ENCODE peak calls at places on chromosomes 4 and X, in four cellular contexts. P is GM12878, N is HepG2, T is H1. E is an unnamed sample.

GRCh38 chr4:60042941-60043340 is 1157.2 kb upstream of the ADGRL3 start:
- DNase-seq in P (no peak), N (no peak), T (no peak), E (no peak)

GRCh38 chr4:122744229-122744628 is 11.7 kb downstream of the BBS12 start:
- DNase-seq in P (no peak), N (peak; percentile 51), T (no peak), E (no peak)

GRCh38 chr4:101707596-101707995 is 82.9 kb upstream of the BANK1 start:
- DNase-seq in P (no peak), N (no peak), T (no peak), E (no peak)

GRCh38 chr4:1625600-1626138 is 58.4 kb downstream of the FAM53A start:
- DNase-seq in P (no peak), N (no peak), T (no peak), E (no peak)

GRCh38 chr4:188086858-188087257 is 22.5 kb downstream of the TRIML2 start:
- DNase-seq in P (no peak), N (no peak), T (no peak), E (no peak)

GRCh38 chr4:148214529-148215166 is 227.6 kb downstream of the NR3C2 start:
- DNase-seq in P (no peak), N (no peak), T (no peak), E (no peak)

GRCh38 chr4:158758142-158758541 is 10.7 kb upstream of the FNIP2 start:
- DNase-seq in P (no peak), N (no peak), T (no peak), E (no peak)

GRCh38 chrX:69179380-69179911 is 14.2 kb upstream of the PJA1 start:
- DNase-seq in P (no peak), N (no peak), T (no peak), E (peak; percentile 55)

GRCh38 chrX:124211312-124211942 is 121.0 kb upstream of the TEX13D start:
- DNase-seq in P (no peak), N (peak; percentile 28), T (no peak), E (no peak)

GRCh38 chr4:116320859-116321258 is 764.5 kb downstream of the TRAM1L1 start:
- DNase-seq in P (no peak), N (no peak), T (no peak), E (no peak)

GRCh38 chr4:107392951-107393350 is 327.1 kb downstream of the PAPSS1 start:
- DNase-seq in P (no peak), N (no peak), T (no peak), E (no peak)

GRCh38 chrX:41677661-41678060 is 11.1 kb upstream of the GPR34 start:
- DNase-seq in P (no peak), N (no peak), T (no peak), E (no peak)

GRCh38 chr4:79281577-79282359 is 44.1 kb downstream of the NAA11 start:
- DNase-seq in P (no peak), N (no peak), T (no peak), E (peak; percentile 28)

GRCh38 chr4:1601852-1602525 is 82.1 kb downstream of the FAM53A start:
- DNase-seq in P (no peak), N (no peak), T (no peak), E (no peak)

GRCh38 chr4:76484654-76485053 is 49.6 kb downstream of the SHROOM3 start:
- DNase-seq in P (no peak), N (no peak), T (no peak), E (no peak)

GRCh38 chr4:132527817-132528216 is 621.3 kb upstream of the PCDH10 start:
- DNase-seq in P (no peak), N (no peak), T (no peak), E (no peak)

GRCh38 chr4:182346675-182347375 is 103.6 kb downstream of the TENM3 start:
- DNase-seq in P (no peak), N (no peak), T (no peak), E (no peak)

GRCh38 chr4:36224969-36225903 is 19.1 kb downstream of the ARAP2 start:
- DNase-seq in P (no peak), N (peak; percentile 28), T (no peak), E (no peak)

GRCh38 chr4:105092356-105092755 is 54.3 kb upstream of the TET2 start:
- DNase-seq in P (no peak), N (no peak), T (no peak), E (no peak)

GRCh38 chr4:155353923-155354540 is 22.7 kb downstream of the MAP9 start:
- DNase-seq in P (no peak), N (peak; percentile 27), T (peak; percentile 78), E (peak; percentile 30)

GRCh38 chr4:8509311-8509950 is 68.9 kb downstream of the TRMT44 start:
- DNase-seq in P (no peak), N (no peak), T (no peak), E (no peak)

GRCh38 chr4:10656988-10657387 is 27.6 kb downstream of the CLNK start:
- DNase-seq in P (no peak), N (no peak), T (no peak), E (no peak)

GRCh38 chr4:122874194-122874593 is 47.6 kb downstream of the FGF2 start:
- DNase-seq in P (no peak), N (peak; percentile 5), T (no peak), E (no peak)

GRCh38 chr4:183766140-183766539 is 107.0 kb downstream of the TRAPPC11 start:
- DNase-seq in P (no peak), N (no peak), T (no peak), E (no peak)

GRCh38 chrX:25219480-25219879 is 203.7 kb upstream of the ARX start:
- DNase-seq in P (no peak), N (no peak), T (no peak), E (no peak)

GRCh38 chr4:85370400-85371032 is 104.4 kb upstream of the ARHGAP24 start:
- DNase-seq in P (peak; percentile 11), N (peak; percentile 31), T (peak; percentile 63), E (peak; percentile 25)

DNA sequence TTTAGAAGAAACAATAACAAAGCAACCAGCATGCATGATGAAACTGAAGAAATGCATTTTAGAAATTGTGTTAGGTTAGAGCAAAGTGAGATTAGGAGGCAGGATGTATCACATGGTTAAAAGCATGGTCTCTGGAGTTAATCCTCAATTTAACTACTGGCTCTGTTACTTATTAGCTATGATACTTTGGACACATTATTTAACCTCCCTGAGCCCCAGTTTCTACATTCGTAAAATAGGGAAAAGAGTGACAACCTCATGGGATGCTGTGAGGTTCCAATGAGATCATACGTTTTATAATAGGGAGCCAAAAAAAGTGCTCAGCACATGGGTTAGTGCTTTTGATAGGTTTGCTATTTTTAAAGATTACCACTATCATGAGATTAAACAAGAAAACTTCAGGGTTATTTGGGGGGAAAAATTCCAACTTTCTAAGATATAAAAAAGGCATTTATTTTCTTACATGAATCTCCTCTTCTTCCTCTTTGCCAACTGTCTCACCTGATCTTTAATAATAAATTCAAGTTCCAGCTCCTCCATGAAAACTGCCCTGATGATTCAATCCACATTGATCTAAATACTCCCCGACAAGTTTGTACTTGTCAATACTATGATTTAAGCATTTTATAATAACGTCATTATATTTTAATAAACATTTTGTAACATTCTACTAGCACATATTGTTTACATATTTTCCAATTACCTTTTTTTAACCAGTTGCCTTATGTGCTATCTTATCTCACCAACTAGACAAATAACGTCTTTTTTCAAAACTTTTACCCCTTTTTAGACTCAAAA is 4.6 kb downstream of the SEC31A start:
- DNase-seq in P (no peak), N (peak; percentile 78), T (no peak), E (no peak)
- TF ChIP-seq SUZ12 in P (no peak), N (no peak), T (no peak), E (no peak)

GRCh38 chrX:45711231-45711630 is 510.6 kb upstream of the DIPK2B start:
- DNase-seq in P (no peak), N (no peak), T (no peak), E (no peak)
- H3K4me3 ChIP-seq in P (no peak overlapping the region), N (no peak overlapping the region), T (no peak overlapping the region), E (no peak overlapping the region)

GRCh38 chr4:173415885-173416658 is 17.2 kb upstream of the SCRG1 start:
- DNase-seq in P (no peak), N (no peak), T (no peak), E (no peak)
- TF ChIP-seq YY1 in P (no peak), N (no peak), T (no peak), E (no peak)

GRCh38 chr4:185830263-185830994 is 18.4 kb upstream of the SORBS2 start:
- DNase-seq in P (no peak), N (no peak), T (no peak), E (no peak)
- TF ChIP-seq SUZ12 in P (no peak), N (no peak), T (no peak), E (no peak)

DNA sequence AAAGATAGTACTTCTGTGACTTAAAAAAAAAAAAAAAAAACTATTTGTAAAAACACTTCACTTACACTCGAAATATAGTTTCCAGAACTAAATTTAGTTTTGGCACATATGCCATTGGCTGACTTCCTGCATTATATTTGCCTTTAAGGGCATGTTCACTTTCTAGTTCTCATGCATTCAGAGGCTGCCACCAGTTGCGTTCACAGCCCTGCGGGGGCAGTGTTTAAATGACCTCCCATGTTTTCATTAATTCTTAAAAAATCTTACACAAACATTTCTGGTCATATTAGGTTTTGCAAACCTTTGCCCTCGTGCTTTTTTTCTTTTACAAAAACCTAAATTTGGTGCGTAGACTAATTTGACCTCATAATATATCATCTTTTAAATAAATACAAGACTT is 12.5 kb upstream of the ARHGAP6 start:
- DNase-seq in P (no peak), N (no peak), T (no peak), E (no peak)
- H3K4me3 ChIP-seq in P (no peak overlapping the region), N (no peak overlapping the region), T (no peak overlapping the region), E (no peak overlapping the region)

DNA sequence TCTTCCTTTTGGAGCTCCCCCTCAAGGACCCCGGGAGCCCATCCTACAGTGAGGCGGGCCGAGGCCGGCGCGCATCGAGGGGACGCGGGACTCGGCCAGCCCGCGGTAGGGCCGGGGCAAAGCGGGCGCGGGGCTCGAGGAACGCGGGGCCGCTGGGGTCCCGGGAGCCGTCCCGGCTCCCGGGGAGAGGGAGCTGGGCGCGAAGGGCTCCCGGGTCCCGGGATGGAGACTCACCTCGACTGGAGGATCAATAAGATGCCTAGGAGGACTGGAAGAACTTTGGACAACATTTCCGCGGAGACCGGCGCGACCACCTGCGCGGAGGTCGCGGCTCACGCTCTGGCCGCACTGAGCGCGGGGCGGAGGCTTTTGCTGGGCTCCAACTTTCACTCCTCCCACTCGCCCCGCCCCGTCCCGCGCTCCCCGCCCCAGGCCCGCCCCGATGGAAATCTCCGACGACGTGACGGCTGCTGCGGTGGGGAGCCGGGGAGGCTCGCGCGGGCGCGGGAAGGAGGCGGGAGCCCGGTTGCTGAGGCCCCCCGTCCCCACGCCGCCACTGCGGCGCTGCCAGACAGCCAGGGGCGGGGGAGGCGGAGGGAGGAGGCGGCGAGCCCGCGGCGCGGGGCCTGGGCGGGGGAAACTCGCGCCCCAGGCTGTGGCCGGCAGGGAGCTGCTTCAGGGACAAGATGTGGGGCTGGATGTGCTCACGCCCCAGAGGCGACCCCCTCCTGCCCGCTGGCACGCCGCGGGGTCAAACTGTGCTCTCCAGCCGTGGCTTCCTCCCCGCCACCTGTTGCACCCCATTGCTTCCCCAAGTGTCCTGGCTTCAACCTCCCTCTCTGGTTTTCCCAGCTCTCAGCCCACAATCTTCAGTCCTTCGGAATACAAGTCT is at the start of gene GABRE:
- DNase-seq in P (no peak), N (no peak), T (peak; percentile 53), E (no peak)
- TF ChIP-seq YY1 in P (no peak), N (no peak), T (no peak), E (no peak)

GRCh38 chrX:17828156-17828555 is 32.9 kb downstream of the RAI2 start:
- DNase-seq in P (no peak), N (no peak), T (no peak), E (no peak)
- TF ChIP-seq SUZ12 in P (no peak), N (no peak), T (no peak), E (no peak)

GRCh38 chrX:154367474-154368308 is 6.7 kb downstream of the FLNA start:
- DNase-seq in P (no peak), N (no peak), T (no peak), E (no peak)
- H3K4me3 ChIP-seq in P (no peak overlapping the region), N (no peak overlapping the region), T (no peak overlapping the region), E (no peak overlapping the region)